ENCODE peak calls at places on chromosome 11, in five cellular contexts. One of them, this sample, is unnamed.

GRCh38 chr11:9265211-9266131 is at the start of gene DENND5A:
- DNase-seq in HEK293T: peak
- DNase-seq in stimulated activated naive CD4-positive, alpha-beta T cell treated with Interleukin-2 at 50 U/mL for 16 hours: peak
- DNase-seq in caudate nucleus: peak
- DNase-seq in endodermal cell: peak
- DNase-seq in this sample: peak

GRCh38 chr11:9158898-9159391 is 67.5 kb upstream of the SCUBE2 start:
- DNase-seq in HEK293T: no peak
- DNase-seq in stimulated activated naive CD4-positive, alpha-beta T cell treated with Interleukin-2 at 50 U/mL for 16 hours: no peak
- DNase-seq in caudate nucleus: no peak
- DNase-seq in endodermal cell: no peak
- DNase-seq in this sample: no peak

GRCh38 chr11:71562120-71562519 is 3.2 kb upstream of the KRTAP5-10 start:
- DNase-seq in HEK293T: no peak
- DNase-seq in stimulated activated naive CD4-positive, alpha-beta T cell treated with Interleukin-2 at 50 U/mL for 16 hours: no peak
- DNase-seq in caudate nucleus: no peak
- DNase-seq in endodermal cell: no peak
- DNase-seq in this sample: no peak

GRCh38 chr11:18384157-18384641 is 10.2 kb upstream of the LDHA start:
- DNase-seq in HEK293T: peak
- DNase-seq in stimulated activated naive CD4-positive, alpha-beta T cell treated with Interleukin-2 at 50 U/mL for 16 hours: no peak
- DNase-seq in caudate nucleus: no peak
- DNase-seq in endodermal cell: peak
- DNase-seq in this sample: no peak

GRCh38 chr11:27723685-27724084 is 23.4 kb upstream of the BDNF start:
- DNase-seq in HEK293T: no peak
- DNase-seq in stimulated activated naive CD4-positive, alpha-beta T cell treated with Interleukin-2 at 50 U/mL for 16 hours: no peak
- DNase-seq in caudate nucleus: no peak
- DNase-seq in endodermal cell: no peak
- DNase-seq in this sample: peak

GRCh38 chr11:60338053-60338452 is 11.0 kb downstream of the MS4A6E start:
- DNase-seq in HEK293T: no peak
- DNase-seq in stimulated activated naive CD4-positive, alpha-beta T cell treated with Interleukin-2 at 50 U/mL for 16 hours: no peak
- DNase-seq in caudate nucleus: no peak
- DNase-seq in endodermal cell: no peak
- DNase-seq in this sample: no peak

GRCh38 chr11:62830904-62831519 is 839 bp downstream of the STX5 start:
- DNase-seq in HEK293T: peak
- DNase-seq in stimulated activated naive CD4-positive, alpha-beta T cell treated with Interleukin-2 at 50 U/mL for 16 hours: no peak
- DNase-seq in caudate nucleus: no peak
- DNase-seq in endodermal cell: no peak
- DNase-seq in this sample: peak

GRCh38 chr11:34302046-34302921 is 55.5 kb downstream of the ABTB2 start:
- DNase-seq in HEK293T: no peak
- DNase-seq in stimulated activated naive CD4-positive, alpha-beta T cell treated with Interleukin-2 at 50 U/mL for 16 hours: no peak
- DNase-seq in caudate nucleus: no peak
- DNase-seq in endodermal cell: peak
- DNase-seq in this sample: no peak

GRCh38 chr11:14370496-14370895 is 11.5 kb upstream of the RRAS2 start:
- DNase-seq in HEK293T: no peak
- DNase-seq in stimulated activated naive CD4-positive, alpha-beta T cell treated with Interleukin-2 at 50 U/mL for 16 hours: no peak
- DNase-seq in caudate nucleus: no peak
- DNase-seq in endodermal cell: no peak
- DNase-seq in this sample: no peak

GRCh38 chr11:46889251-46889650 is 29.1 kb downstream of the LRP4 start:
- DNase-seq in HEK293T: no peak
- DNase-seq in stimulated activated naive CD4-positive, alpha-beta T cell treated with Interleukin-2 at 50 U/mL for 16 hours: no peak
- DNase-seq in caudate nucleus: no peak
- DNase-seq in endodermal cell: no peak
- DNase-seq in this sample: no peak

GRCh38 chr11:9815486-9816136 is 151.7 kb downstream of the SWAP70 start:
- DNase-seq in HEK293T: no peak
- DNase-seq in stimulated activated naive CD4-positive, alpha-beta T cell treated with Interleukin-2 at 50 U/mL for 16 hours: no peak
- DNase-seq in caudate nucleus: no peak
- DNase-seq in endodermal cell: no peak
- DNase-seq in this sample: no peak

GRCh38 chr11:123183391-123184099 is 11.5 kb downstream of the CLMP start:
- DNase-seq in HEK293T: no peak
- DNase-seq in stimulated activated naive CD4-positive, alpha-beta T cell treated with Interleukin-2 at 50 U/mL for 16 hours: no peak
- DNase-seq in caudate nucleus: no peak
- DNase-seq in endodermal cell: no peak
- DNase-seq in this sample: no peak

GRCh38 chr11:23732026-23732425 is 764.8 kb upstream of the LUZP2 start:
- DNase-seq in HEK293T: no peak
- DNase-seq in stimulated activated naive CD4-positive, alpha-beta T cell treated with Interleukin-2 at 50 U/mL for 16 hours: no peak
- DNase-seq in caudate nucleus: no peak
- DNase-seq in endodermal cell: no peak
- DNase-seq in this sample: no peak

GRCh38 chr11:118659314-118659939 is 20.0 kb downstream of the TREH start:
- DNase-seq in HEK293T: peak
- DNase-seq in stimulated activated naive CD4-positive, alpha-beta T cell treated with Interleukin-2 at 50 U/mL for 16 hours: peak
- DNase-seq in caudate nucleus: peak
- DNase-seq in endodermal cell: peak
- DNase-seq in this sample: peak

GRCh38 chr11:31643831-31644230 is 134.3 kb downstream of the ELP4 start:
- DNase-seq in HEK293T: peak
- DNase-seq in stimulated activated naive CD4-positive, alpha-beta T cell treated with Interleukin-2 at 50 U/mL for 16 hours: no peak
- DNase-seq in caudate nucleus: no peak
- DNase-seq in endodermal cell: no peak
- DNase-seq in this sample: no peak

GRCh38 chr11:71988050-71988449 is 10.7 kb upstream of the IL18BP start:
- DNase-seq in HEK293T: no peak
- DNase-seq in stimulated activated naive CD4-positive, alpha-beta T cell treated with Interleukin-2 at 50 U/mL for 16 hours: no peak
- DNase-seq in caudate nucleus: no peak
- DNase-seq in endodermal cell: no peak
- DNase-seq in this sample: no peak

GRCh38 chr11:65291613-65292012 is 23.1 kb upstream of the CDC42EP2 start:
- DNase-seq in HEK293T: no peak
- DNase-seq in stimulated activated naive CD4-positive, alpha-beta T cell treated with Interleukin-2 at 50 U/mL for 16 hours: no peak
- DNase-seq in caudate nucleus: peak
- DNase-seq in endodermal cell: no peak
- DNase-seq in this sample: no peak

GRCh38 chr11:121930004-121930965 is 185.7 kb downstream of the BLID start:
- DNase-seq in HEK293T: no peak
- DNase-seq in stimulated activated naive CD4-positive, alpha-beta T cell treated with Interleukin-2 at 50 U/mL for 16 hours: no peak
- DNase-seq in caudate nucleus: no peak
- DNase-seq in endodermal cell: no peak
- DNase-seq in this sample: no peak

GRCh38 chr11:40030867-40031266 is 1428.6 kb downstream of the LRRC4C start:
- DNase-seq in HEK293T: no peak
- DNase-seq in stimulated activated naive CD4-positive, alpha-beta T cell treated with Interleukin-2 at 50 U/mL for 16 hours: no peak
- DNase-seq in caudate nucleus: no peak
- DNase-seq in endodermal cell: peak
- DNase-seq in this sample: peak

GRCh38 chr11:75288846-75289760 is 48.5 kb downstream of the TPBGL start:
- DNase-seq in HEK293T: no peak
- DNase-seq in stimulated activated naive CD4-positive, alpha-beta T cell treated with Interleukin-2 at 50 U/mL for 16 hours: no peak
- DNase-seq in caudate nucleus: no peak
- DNase-seq in endodermal cell: no peak
- DNase-seq in this sample: no peak

GRCh38 chr11:5803982-5804381 is 4.7 kb upstream of the OR52N2 start:
- DNase-seq in HEK293T: no peak
- DNase-seq in stimulated activated naive CD4-positive, alpha-beta T cell treated with Interleukin-2 at 50 U/mL for 16 hours: no peak
- DNase-seq in caudate nucleus: no peak
- DNase-seq in endodermal cell: no peak
- DNase-seq in this sample: no peak

GRCh38 chr11:68362801-68363379 is 50.5 kb downstream of the LRP5 start:
- DNase-seq in HEK293T: no peak
- DNase-seq in stimulated activated naive CD4-positive, alpha-beta T cell treated with Interleukin-2 at 50 U/mL for 16 hours: no peak
- DNase-seq in caudate nucleus: no peak
- DNase-seq in endodermal cell: no peak
- DNase-seq in this sample: no peak

GRCh38 chr11:116284930-116285329 is 487.9 kb downstream of the BUD13 start:
- DNase-seq in HEK293T: no peak
- DNase-seq in stimulated activated naive CD4-positive, alpha-beta T cell treated with Interleukin-2 at 50 U/mL for 16 hours: no peak
- DNase-seq in caudate nucleus: no peak
- DNase-seq in endodermal cell: no peak
- DNase-seq in this sample: no peak

GRCh38 chr11:113896156-113896879 is 8.3 kb upstream of the HTR3B start:
- DNase-seq in HEK293T: peak
- DNase-seq in stimulated activated naive CD4-positive, alpha-beta T cell treated with Interleukin-2 at 50 U/mL for 16 hours: no peak
- DNase-seq in caudate nucleus: no peak
- DNase-seq in endodermal cell: peak
- DNase-seq in this sample: no peak

GRCh38 chr11:106956887-106957505 is 61.3 kb downstream of the GUCY1A2 start:
- DNase-seq in HEK293T: no peak
- DNase-seq in stimulated activated naive CD4-positive, alpha-beta T cell treated with Interleukin-2 at 50 U/mL for 16 hours: no peak
- DNase-seq in caudate nucleus: no peak
- DNase-seq in endodermal cell: peak
- DNase-seq in this sample: peak

GRCh38 chr11:64005691-64006090 is 19.5 kb downstream of the OTUB1 start:
- DNase-seq in HEK293T: no peak
- DNase-seq in stimulated activated naive CD4-positive, alpha-beta T cell treated with Interleukin-2 at 50 U/mL for 16 hours: no peak
- DNase-seq in caudate nucleus: no peak
- DNase-seq in endodermal cell: no peak
- DNase-seq in this sample: no peak

GRCh38 chr11:34208266-34209135 is 103.1 kb downstream of the NAT10 start:
- DNase-seq in HEK293T: no peak
- DNase-seq in stimulated activated naive CD4-positive, alpha-beta T cell treated with Interleukin-2 at 50 U/mL for 16 hours: no peak
- DNase-seq in caudate nucleus: no peak
- DNase-seq in endodermal cell: no peak
- DNase-seq in this sample: peak

GRCh38 chr11:43504316-43504950 is 145.7 kb downstream of the TTC17 start:
- DNase-seq in HEK293T: peak
- DNase-seq in stimulated activated naive CD4-positive, alpha-beta T cell treated with Interleukin-2 at 50 U/mL for 16 hours: no peak
- DNase-seq in caudate nucleus: no peak
- DNase-seq in endodermal cell: peak
- DNase-seq in this sample: peak

GRCh38 chr11:31800398-31801265 is 10.5 kb downstream of the PAX6 start:
- DNase-seq in HEK293T: no peak
- DNase-seq in stimulated activated naive CD4-positive, alpha-beta T cell treated with Interleukin-2 at 50 U/mL for 16 hours: no peak
- DNase-seq in caudate nucleus: no peak
- DNase-seq in endodermal cell: peak
- DNase-seq in this sample: no peak